ENCODE peak calls at places on chromosomes 16 and 17, in five cellular contexts. Q, R, A, Z and Y are unnamed samples.

GRCh38 chr17:81484195-81484979 is 28.2 kb downstream of the ACTG1 start:
- DNase-seq in Z (peak; percentile 88), Q (peak; percentile 84), A (no peak), R (peak; percentile 91), Y (peak; percentile 96)

GRCh38 chr16:50093607-50094570 is 28.1 kb downstream of the HEATR3 start:
- DNase-seq in R (no peak), Q (no peak), A (no peak), Z (no peak), Y (peak; percentile 12)

GRCh38 chr17:57522436-57523005 is 222.6 kb downstream of the CCDC182 start:
- DNase-seq in Z (no peak), Q (no peak), A (no peak), R (no peak), Y (no peak)

GRCh38 chr17:77476920-77477805 is 336.4 kb downstream of the SEC14L1 start:
- DNase-seq in Z (peak; percentile 58), Q (no peak), A (peak; percentile 96), R (no peak), Y (no peak)

GRCh38 chr17:7634384-7634783 is 4.4 kb downstream of the SHBG start:
- DNase-seq in R (no peak), Z (peak; percentile 47), Q (no peak), A (no peak), Y (no peak)

GRCh38 chr17:60914078-60914477 is 236.4 kb downstream of the BCAS3 start:
- DNase-seq in Q (no peak), Z (no peak), A (no peak), R (no peak), Y (no peak)

GRCh38 chr17:1435326-1435725 is 20.7 kb downstream of the CRK start:
- DNase-seq in Z (no peak), R (no peak), A (no peak), Q (no peak), Y (no peak)

GRCh38 chr16:2428051-2428786 is 1.0 kb upstream of the CCNF start:
- DNase-seq in Q (peak; percentile 34), Z (peak; percentile 60), R (no peak), A (no peak), Y (peak; percentile 61)

GRCh38 chr17:73957564-73957963 is 245.9 kb upstream of the RPL38 start:
- DNase-seq in R (no peak), Q (no peak), Z (no peak), A (no peak), Y (no peak)

GRCh38 chr17:72822358-72823023 is 270.0 kb downstream of the SLC39A11 start:
- DNase-seq in Q (no peak), R (no peak), A (no peak), Z (peak; percentile 37), Y (no peak)

GRCh38 chr17:31488982-31489294 is 97.5 kb downstream of the RAB11FIP4 start:
- DNase-seq in A (no peak), Z (peak; percentile 59), R (no peak), Q (no peak), Y (no peak)

GRCh38 chr17:80999224-81000088 is 7.8 kb downstream of the CHMP6 start:
- DNase-seq in Q (no peak), R (no peak), Z (no peak), A (no peak), Y (peak; percentile 24)

GRCh38 chr17:58525239-58525638 is 10.8 kb upstream of the MTMR4 start:
- DNase-seq in R (no peak), Q (no peak), A (peak; percentile 63), Z (no peak), Y (no peak)

GRCh38 chr17:55806745-55807466 is 56.1 kb downstream of the PCTP start:
- DNase-seq in Q (no peak), R (no peak), A (no peak), Z (no peak), Y (no peak)

GRCh38 chr17:4480929-4481898 is 17.5 kb upstream of the SPNS2 start:
- DNase-seq in R (no peak), Q (no peak), Z (no peak), A (no peak), Y (peak; percentile 68)

GRCh38 chr16:11198817-11199216 is 57.2 kb downstream of the SOCS1 start:
- DNase-seq in Q (peak; percentile 69), Z (no peak), A (no peak), R (no peak), Y (no peak)

GRCh38 chr17:4541041-4541327 is 14.2 kb downstream of the MYBBP1A start:
- DNase-seq in Q (no peak), A (no peak), R (no peak), Z (no peak), Y (no peak)